ENCODE peak calls at places on chromosomes 16 and 17, in seven cellular contexts. One of them, this sample, is unnamed. For H3K36me3, the result is how much of the 10 kb centered on the place peaks cover.

GRCh38 chr17:66829883-66830282 is 5.0 kb upstream of the CACNG5 start:
- DNase-seq in endothelial cell of umbilical vein: no peak
- DNase-seq in thoracic aorta: no peak
- DNase-seq in upper lobe of right lung: no peak
- DNase-seq in fibroblast of lung: no peak
- DNase-seq in HCT116: no peak
- DNase-seq in CD4-positive, alpha-beta memory T cell: no peak
- DNase-seq in this sample: no peak

GRCh38 chr16:30144917-30145316 is 21.9 kb upstream of the MAPK3 start:
- DNase-seq in endothelial cell of umbilical vein: no peak
- DNase-seq in thoracic aorta: no peak
- DNase-seq in upper lobe of right lung: no peak
- DNase-seq in fibroblast of lung: no peak
- DNase-seq in HCT116: no peak
- DNase-seq in CD4-positive, alpha-beta memory T cell: no peak
- DNase-seq in this sample: no peak

GRCh38 chr17:81399481-81400153 is 4.4 kb downstream of the BAHCC1 start:
- DNase-seq in endothelial cell of umbilical vein: no peak
- DNase-seq in thoracic aorta: no peak
- DNase-seq in upper lobe of right lung: no peak
- DNase-seq in fibroblast of lung: no peak
- DNase-seq in HCT116: no peak
- DNase-seq in CD4-positive, alpha-beta memory T cell: no peak
- DNase-seq in this sample: no peak

GRCh38 chr17:73957564-73957963 is 245.9 kb upstream of the RPL38 start:
- DNase-seq in endothelial cell of umbilical vein: no peak
- DNase-seq in thoracic aorta: no peak
- DNase-seq in upper lobe of right lung: no peak
- DNase-seq in fibroblast of lung: no peak
- DNase-seq in HCT116: no peak
- DNase-seq in CD4-positive, alpha-beta memory T cell: no peak
- DNase-seq in this sample: no peak

GRCh38 chr17:59627770-59628171 is 8.1 kb downstream of the CLTC start:
- DNase-seq in endothelial cell of umbilical vein: no peak
- DNase-seq in thoracic aorta: no peak
- DNase-seq in upper lobe of right lung: no peak
- DNase-seq in fibroblast of lung: no peak
- DNase-seq in HCT116: no peak
- DNase-seq in CD4-positive, alpha-beta memory T cell: no peak
- DNase-seq in this sample: no peak

GRCh38 chr16:53913920-53914319 is 210.0 kb downstream of the FTO start:
- DNase-seq in endothelial cell of umbilical vein: no peak
- DNase-seq in thoracic aorta: no peak
- DNase-seq in upper lobe of right lung: no peak
- DNase-seq in fibroblast of lung: no peak
- DNase-seq in HCT116: no peak
- DNase-seq in CD4-positive, alpha-beta memory T cell: no peak
- DNase-seq in this sample: no peak

GRCh38 chr17:59702304-59702703 is 4.9 kb downstream of the PTRH2 start:
- DNase-seq in endothelial cell of umbilical vein: no peak
- DNase-seq in thoracic aorta: no peak
- DNase-seq in upper lobe of right lung: no peak
- DNase-seq in fibroblast of lung: no peak
- DNase-seq in HCT116: no peak
- DNase-seq in CD4-positive, alpha-beta memory T cell: no peak
- DNase-seq in this sample: no peak

GRCh38 chr16:57795431-57795878 is 6.8 kb downstream of the KIFC3 start:
- DNase-seq in endothelial cell of umbilical vein: peak
- DNase-seq in thoracic aorta: no peak
- DNase-seq in upper lobe of right lung: no peak
- DNase-seq in fibroblast of lung: peak
- DNase-seq in HCT116: peak
- DNase-seq in CD4-positive, alpha-beta memory T cell: no peak
- DNase-seq in this sample: no peak

GRCh38 chr17:29138184-29138955 is 41.8 kb downstream of the MYO18A start:
- DNase-seq in endothelial cell of umbilical vein: no peak
- DNase-seq in thoracic aorta: no peak
- DNase-seq in upper lobe of right lung: no peak
- DNase-seq in fibroblast of lung: peak
- DNase-seq in HCT116: no peak
- DNase-seq in CD4-positive, alpha-beta memory T cell: peak
- DNase-seq in this sample: no peak

GRCh38 chr17:75457047-75457654 is 716 bp downstream of the TMEM94 start:
- DNase-seq in endothelial cell of umbilical vein: peak
- DNase-seq in thoracic aorta: no peak
- DNase-seq in upper lobe of right lung: peak
- DNase-seq in fibroblast of lung: peak
- DNase-seq in HCT116: no peak
- DNase-seq in CD4-positive, alpha-beta memory T cell: peak
- DNase-seq in this sample: no peak

GRCh38 chr17:73297934-73298861 is 13.6 kb downstream of the CDC42EP4 start:
- DNase-seq in endothelial cell of umbilical vein: no peak
- DNase-seq in thoracic aorta: no peak
- DNase-seq in upper lobe of right lung: no peak
- DNase-seq in fibroblast of lung: no peak
- DNase-seq in HCT116: no peak
- DNase-seq in CD4-positive, alpha-beta memory T cell: no peak
- DNase-seq in this sample: no peak

GRCh38 chr17:18093616-18094408 is 6.1 kb downstream of the DRG2 start:
- DNase-seq in endothelial cell of umbilical vein: peak
- DNase-seq in thoracic aorta: no peak
- DNase-seq in upper lobe of right lung: no peak
- DNase-seq in fibroblast of lung: peak
- DNase-seq in HCT116: peak
- DNase-seq in CD4-positive, alpha-beta memory T cell: no peak
- DNase-seq in this sample: peak

GRCh38 chr17:40846515-40847155 is 20.4 kb downstream of the KRT12 start:
- DNase-seq in endothelial cell of umbilical vein: no peak
- DNase-seq in thoracic aorta: no peak
- DNase-seq in upper lobe of right lung: no peak
- DNase-seq in fibroblast of lung: peak
- DNase-seq in HCT116: no peak
- DNase-seq in CD4-positive, alpha-beta memory T cell: no peak
- DNase-seq in this sample: no peak

GRCh38 chr17:77423589-77424451 is 283.1 kb downstream of the SEC14L1 start:
- DNase-seq in endothelial cell of umbilical vein: peak
- DNase-seq in thoracic aorta: peak
- DNase-seq in upper lobe of right lung: no peak
- DNase-seq in fibroblast of lung: peak
- DNase-seq in HCT116: no peak
- DNase-seq in CD4-positive, alpha-beta memory T cell: no peak
- DNase-seq in this sample: peak

GRCh38 chr17:55687037-55687436 is 35.6 kb downstream of the TMEM100 start:
- DNase-seq in endothelial cell of umbilical vein: no peak
- DNase-seq in thoracic aorta: no peak
- DNase-seq in upper lobe of right lung: no peak
- DNase-seq in fibroblast of lung: no peak
- DNase-seq in HCT116: no peak
- DNase-seq in CD4-positive, alpha-beta memory T cell: no peak
- DNase-seq in this sample: no peak

GRCh38 chr17:21043296-21044232 is 753 bp upstream of the USP22 start:
- DNase-seq in endothelial cell of umbilical vein: peak
- DNase-seq in thoracic aorta: peak
- DNase-seq in upper lobe of right lung: peak
- DNase-seq in fibroblast of lung: peak
- DNase-seq in HCT116: peak
- DNase-seq in CD4-positive, alpha-beta memory T cell: peak
- DNase-seq in this sample: peak

GRCh38 chr16:86894925-86895324 is 316.6 kb downstream of the FOXL1 start:
- DNase-seq in endothelial cell of umbilical vein: no peak
- DNase-seq in thoracic aorta: no peak
- DNase-seq in upper lobe of right lung: no peak
- DNase-seq in fibroblast of lung: no peak
- DNase-seq in HCT116: no peak
- DNase-seq in CD4-positive, alpha-beta memory T cell: no peak
- DNase-seq in this sample: no peak

GRCh38 chr17:50055055-50055425 is 870 bp upstream of the ITGA3 start:
- DNase-seq in endothelial cell of umbilical vein: peak
- DNase-seq in thoracic aorta: no peak
- DNase-seq in upper lobe of right lung: peak
- DNase-seq in fibroblast of lung: no peak
- DNase-seq in HCT116: peak
- DNase-seq in CD4-positive, alpha-beta memory T cell: peak
- DNase-seq in this sample: no peak

GRCh38 chr16:31713945-31714898 is 159.4 kb upstream of the ZNF267 start:
- DNase-seq in endothelial cell of umbilical vein: peak
- DNase-seq in thoracic aorta: no peak
- DNase-seq in upper lobe of right lung: no peak
- DNase-seq in fibroblast of lung: no peak
- DNase-seq in HCT116: no peak
- DNase-seq in CD4-positive, alpha-beta memory T cell: no peak
- DNase-seq in this sample: no peak

GRCh38 chr16:56355786-56356275 is 69.5 kb downstream of the AMFR start:
- DNase-seq in endothelial cell of umbilical vein: no peak
- DNase-seq in thoracic aorta: no peak
- DNase-seq in upper lobe of right lung: peak
- DNase-seq in fibroblast of lung: no peak
- DNase-seq in HCT116: no peak
- DNase-seq in CD4-positive, alpha-beta memory T cell: no peak
- DNase-seq in this sample: peak

GRCh38 chr16:66204761-66205160 is 161.7 kb upstream of the CDH5 start:
- DNase-seq in endothelial cell of umbilical vein: no peak
- DNase-seq in thoracic aorta: no peak
- DNase-seq in upper lobe of right lung: no peak
- DNase-seq in fibroblast of lung: peak
- DNase-seq in HCT116: no peak
- DNase-seq in CD4-positive, alpha-beta memory T cell: no peak
- DNase-seq in this sample: no peak

GRCh38 chr16:48862087-48862532 is 252.1 kb upstream of the N4BP1 start:
- DNase-seq in endothelial cell of umbilical vein: no peak
- DNase-seq in thoracic aorta: no peak
- DNase-seq in upper lobe of right lung: no peak
- DNase-seq in fibroblast of lung: peak
- DNase-seq in HCT116: peak
- DNase-seq in CD4-positive, alpha-beta memory T cell: no peak
- DNase-seq in this sample: no peak

GRCh38 chr17:83062818-83063671 is 16.4 kb upstream of the METRNL start:
- DNase-seq in endothelial cell of umbilical vein: no peak
- DNase-seq in thoracic aorta: peak
- DNase-seq in upper lobe of right lung: peak
- DNase-seq in fibroblast of lung: no peak
- DNase-seq in HCT116: no peak
- DNase-seq in CD4-positive, alpha-beta memory T cell: peak
- DNase-seq in this sample: no peak

GRCh38 chr17:36867716-36868115 is 69.6 kb upstream of the LHX1 start:
- DNase-seq in endothelial cell of umbilical vein: no peak
- DNase-seq in thoracic aorta: no peak
- DNase-seq in upper lobe of right lung: no peak
- DNase-seq in fibroblast of lung: no peak
- DNase-seq in HCT116: no peak
- DNase-seq in CD4-positive, alpha-beta memory T cell: no peak
- DNase-seq in this sample: no peak

GRCh38 chr17:9519873-9520272 is 55.7 kb downstream of the STX8 start:
- DNase-seq in endothelial cell of umbilical vein: no peak
- DNase-seq in thoracic aorta: no peak
- DNase-seq in upper lobe of right lung: no peak
- DNase-seq in fibroblast of lung: no peak
- DNase-seq in HCT116: no peak
- DNase-seq in CD4-positive, alpha-beta memory T cell: no peak
- DNase-seq in this sample: no peak

GRCh38 chr17:10618202-10618635 is 38.9 kb downstream of the MYH3 start:
- DNase-seq in endothelial cell of umbilical vein: peak
- DNase-seq in thoracic aorta: no peak
- DNase-seq in upper lobe of right lung: peak
- DNase-seq in fibroblast of lung: peak
- DNase-seq in HCT116: peak
- DNase-seq in CD4-positive, alpha-beta memory T cell: no peak
- DNase-seq in this sample: peak

GRCh38 chr16:81675662-81676535 is 103.2 kb upstream of the PLCG2 start:
- DNase-seq in endothelial cell of umbilical vein: no peak
- DNase-seq in thoracic aorta: no peak
- DNase-seq in upper lobe of right lung: no peak
- DNase-seq in fibroblast of lung: no peak
- DNase-seq in HCT116: no peak
- DNase-seq in CD4-positive, alpha-beta memory T cell: no peak
- DNase-seq in this sample: no peak
- H3K27ac ChIP-seq in endothelial cell of umbilical vein: no peak
- H3K27ac ChIP-seq in thoracic aorta: no peak
- H3K27ac ChIP-seq in upper lobe of right lung: no peak
- H3K27ac ChIP-seq in fibroblast of lung: no peak
- H3K27ac ChIP-seq in HCT116: no peak
- H3K27ac ChIP-seq in CD4-positive, alpha-beta memory T cell: no peak
- H3K27ac ChIP-seq in this sample: no peak

GRCh38 chr16:28986492-28986891 is 1.6 kb downstream of the LAT start:
- DNase-seq in endothelial cell of umbilical vein: no peak
- DNase-seq in thoracic aorta: no peak
- DNase-seq in upper lobe of right lung: no peak
- DNase-seq in fibroblast of lung: no peak
- DNase-seq in HCT116: no peak
- DNase-seq in CD4-positive, alpha-beta memory T cell: peak
- DNase-seq in this sample: no peak
- H3K4me3 ChIP-seq in endothelial cell of umbilical vein: no peak
- H3K4me3 ChIP-seq in thoracic aorta: no peak
- H3K4me3 ChIP-seq in upper lobe of right lung: peak
- H3K4me3 ChIP-seq in fibroblast of lung: no peak
- H3K4me3 ChIP-seq in HCT116: no peak
- H3K4me3 ChIP-seq in CD4-positive, alpha-beta memory T cell: peak
- H3K4me3 ChIP-seq in this sample: no peak

GRCh38 chr17:7195971-7196370 is 16.8 kb upstream of the ASGR1 start:
- DNase-seq in endothelial cell of umbilical vein: no peak
- DNase-seq in thoracic aorta: no peak
- DNase-seq in upper lobe of right lung: no peak
- DNase-seq in fibroblast of lung: no peak
- DNase-seq in HCT116: no peak
- DNase-seq in CD4-positive, alpha-beta memory T cell: no peak
- DNase-seq in this sample: no peak

GRCh38 chr17:7191571-7192270 is 12.6 kb upstream of the ASGR1 start:
- DNase-seq in endothelial cell of umbilical vein: no peak
- DNase-seq in thoracic aorta: no peak
- DNase-seq in upper lobe of right lung: no peak
- DNase-seq in fibroblast of lung: peak
- DNase-seq in HCT116: no peak
- DNase-seq in CD4-positive, alpha-beta memory T cell: peak
- DNase-seq in this sample: no peak

GRCh38 chr17:7191069-7191468 is 11.9 kb upstream of the ASGR1 start:
- DNase-seq in endothelial cell of umbilical vein: no peak
- DNase-seq in thoracic aorta: no peak
- DNase-seq in upper lobe of right lung: no peak
- DNase-seq in fibroblast of lung: no peak
- DNase-seq in HCT116: no peak
- DNase-seq in CD4-positive, alpha-beta memory T cell: no peak
- DNase-seq in this sample: no peak

GRCh38 chr17:7190276-7190917 is 11.2 kb upstream of the ASGR1 start:
- DNase-seq in endothelial cell of umbilical vein: no peak
- DNase-seq in thoracic aorta: no peak
- DNase-seq in upper lobe of right lung: no peak
- DNase-seq in fibroblast of lung: no peak
- DNase-seq in HCT116: no peak
- DNase-seq in CD4-positive, alpha-beta memory T cell: peak
- DNase-seq in this sample: no peak

GRCh38 chr17:7192271-7192937 is 13.2 kb upstream of the ASGR1 start:
- DNase-seq in endothelial cell of umbilical vein: no peak
- DNase-seq in thoracic aorta: no peak
- DNase-seq in upper lobe of right lung: no peak
- DNase-seq in fibroblast of lung: no peak
- DNase-seq in HCT116: no peak
- DNase-seq in CD4-positive, alpha-beta memory T cell: no peak
- DNase-seq in this sample: no peak
- H3K36me3 ChIP-seq in endothelial cell of umbilical vein: under half
- H3K36me3 ChIP-seq in thoracic aorta: under half
- H3K36me3 ChIP-seq in upper lobe of right lung: under half
- H3K36me3 ChIP-seq in fibroblast of lung: under half
- H3K36me3 ChIP-seq in HCT116: under half
- H3K36me3 ChIP-seq in CD4-positive, alpha-beta memory T cell: under half
- H3K36me3 ChIP-seq in this sample: under half

GRCh38 chr16:72125635-72126428 is 32.2 kb downstream of the DHX38 start:
- DNase-seq in endothelial cell of umbilical vein: no peak
- DNase-seq in thoracic aorta: no peak
- DNase-seq in upper lobe of right lung: peak
- DNase-seq in fibroblast of lung: no peak
- DNase-seq in HCT116: no peak
- DNase-seq in CD4-positive, alpha-beta memory T cell: no peak
- DNase-seq in this sample: peak
- H3K27ac ChIP-seq in endothelial cell of umbilical vein: no peak
- H3K27ac ChIP-seq in thoracic aorta: no peak
- H3K27ac ChIP-seq in upper lobe of right lung: no peak
- H3K27ac ChIP-seq in fibroblast of lung: no peak
- H3K27ac ChIP-seq in HCT116: no peak
- H3K27ac ChIP-seq in CD4-positive, alpha-beta memory T cell: no peak
- H3K27ac ChIP-seq in this sample: no peak